ENCODE peak calls at places on chromosomes 7 and 10, in ten cellular contexts. U, G, D, C, W, N, R, Z, M and S are unnamed samples. For H3K36me3, the result is how much of the 10 kb centered on the place peaks cover.

GRCh38 chr7:113282875-113283274 is 164.5 kb upstream of the SMIM30 start:
- DNase-seq in U (no peak), G (no peak), D (no peak), C (no peak), W (no peak), N (no peak), R (no peak), Z (no peak), M (no peak), S (no peak)

GRCh38 chr10:26486304-26486703 is 48.2 kb downstream of the APBB1IP start:
- DNase-seq in U (no peak), G (peak), D (peak), C (no peak), W (no peak), N (no peak), R (no peak), Z (no peak), M (peak), S (no peak)

GRCh38 chr7:157011333-157012112 is 1.1 kb upstream of the MNX1 start:
- DNase-seq in U (no peak), G (no peak), D (no peak), C (no peak), W (peak), N (peak), R (no peak), Z (peak), M (no peak), S (no peak)

GRCh38 chr10:123559823-123560092 is 106.4 kb upstream of the GPR26 start:
- DNase-seq in U (no peak), G (no peak), D (no peak), C (no peak), W (no peak), N (no peak), R (no peak), Z (no peak), M (no peak), S (no peak)

GRCh38 chr7:100914879-100915442 is 19.3 kb upstream of the ACHE start:
- DNase-seq in U (no peak), G (no peak), D (no peak), C (no peak), W (no peak), N (no peak), R (no peak), Z (no peak), M (no peak), S (no peak)

GRCh38 chr10:101932182-101932581 is 88.6 kb upstream of the KCNIP2 start:
- DNase-seq in U (no peak), G (no peak), D (no peak), C (no peak), W (no peak), N (no peak), R (no peak), Z (no peak), M (no peak), S (no peak)

GRCh38 chr7:106071999-106072714 is 40.0 kb downstream of the SYPL1 start:
- DNase-seq in U (no peak), G (no peak), D (peak), C (peak), W (peak), N (no peak), R (no peak), Z (peak), M (no peak), S (no peak)

GRCh38 chr7:5701085-5701914 is 80.2 kb downstream of the RNF216 start:
- DNase-seq in U (no peak), G (no peak), D (no peak), C (no peak), W (no peak), N (no peak), R (no peak), Z (no peak), M (peak), S (no peak)

GRCh38 chr7:80428161-80429054 is 83.5 kb downstream of the GNAT3 start:
- DNase-seq in U (no peak), G (peak), D (peak), C (peak), W (peak), N (peak), R (no peak), Z (no peak), M (peak), S (peak)

GRCh38 chr7:133016629-133017028 is 65.3 kb downstream of the CHCHD3 start:
- DNase-seq in U (no peak), G (no peak), D (no peak), C (no peak), W (no peak), N (no peak), R (no peak), Z (no peak), M (no peak), S (no peak)

GRCh38 chr7:45296748-45297147 is 139.2 kb downstream of the RAMP3 start:
- DNase-seq in U (no peak), G (no peak), D (no peak), C (no peak), W (no peak), N (no peak), R (no peak), Z (no peak), M (no peak), S (no peak)

GRCh38 chr10:132588301-132589013 is 50.9 kb downstream of the INPP5A start:
- DNase-seq in U (no peak), G (no peak), D (no peak), C (no peak), W (no peak), N (no peak), R (no peak), Z (no peak), M (no peak), S (peak)
- H3K27ac ChIP-seq in U (peak), G (no peak), D (peak), C (peak), W (no peak), N (no peak), R (no peak), Z (no peak), M (no peak), S (no peak)

DNA sequence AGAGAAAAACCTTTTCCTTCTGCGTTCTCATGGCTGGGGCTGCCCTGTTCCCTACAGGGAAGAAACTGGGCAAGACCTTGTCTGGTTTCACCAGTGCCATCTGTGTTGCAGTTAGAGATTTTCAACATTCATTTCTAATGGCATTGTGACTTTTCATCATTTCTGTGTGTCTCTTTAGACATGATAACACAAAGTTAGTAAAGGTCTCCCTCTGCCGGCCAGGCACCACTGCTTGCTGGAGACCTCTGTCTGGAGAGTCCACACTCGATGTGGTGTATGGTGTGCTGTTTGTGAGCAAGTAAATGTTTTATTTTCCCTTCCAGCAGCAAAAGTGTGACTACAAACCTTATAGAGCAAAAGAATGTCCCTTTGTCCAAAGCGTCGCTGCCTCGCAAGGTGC is 213.5 kb downstream of the PAXIP1 start:
- DNase-seq in U (no peak), G (no peak), D (peak), C (peak), W (no peak), N (peak), R (no peak), Z (peak), M (no peak), S (peak)
- TF ChIP-seq CTCF in U (no peak), G (no peak), D (peak), C (no peak), W (no peak), N (peak), R (no peak), Z (peak), M (no peak), S (no peak)

DNA sequence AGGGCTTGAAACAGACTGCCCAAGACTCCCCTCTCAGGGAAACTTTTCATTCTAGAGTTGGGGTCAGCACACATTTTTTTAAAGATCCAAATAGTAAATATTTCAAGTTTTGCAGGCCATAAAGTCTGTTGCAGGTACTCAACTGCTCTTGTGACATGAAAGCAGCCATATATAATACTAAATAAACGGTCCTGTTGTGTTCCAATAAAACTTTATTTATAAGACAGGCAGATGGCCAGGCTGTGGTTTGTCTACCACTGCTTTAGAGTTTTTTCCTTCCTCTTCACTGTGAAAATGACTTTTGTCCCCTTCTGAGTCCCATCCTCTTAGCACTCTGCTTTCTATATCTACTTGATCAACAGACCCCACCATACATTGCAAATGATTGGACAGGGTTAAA is 40.5 kb upstream of the TM9SF3 start:
- DNase-seq in U (no peak), G (no peak), D (no peak), C (no peak), W (no peak), N (no peak), R (no peak), Z (no peak), M (no peak), S (no peak)
- H3K36me3 ChIP-seq in U (under half), G (under half), D (under half), C (under half), W (under half), N (under half), R (under half), Z (under half), M (under half), S (under half)

GRCh38 chr10:124738441-124738840 is 5.7 kb downstream of the FAM53B start:
- DNase-seq in U (no peak), G (no peak), D (peak), C (no peak), W (no peak), N (no peak), R (no peak), Z (no peak), M (no peak), S (no peak)
- H3K27ac ChIP-seq in U (no peak), G (no peak), D (peak), C (no peak), W (no peak), N (no peak), R (no peak), Z (no peak), M (no peak), S (peak)

GRCh38 chr7:90749774-90750173 is 153.7 kb downstream of the CDK14 start:
- DNase-seq in U (no peak), G (peak), D (peak), C (peak), W (no peak), N (no peak), R (no peak), Z (no peak), M (peak), S (no peak)
- TF ChIP-seq CTCF in U (no peak), G (peak), D (peak), C (peak), W (no peak), N (peak), R (no peak), Z (no peak), M (peak), S (no peak)

GRCh38 chr7:753190-753589 is 26.1 kb upstream of the PRKAR1B start:
- DNase-seq in U (no peak), G (no peak), D (no peak), C (no peak), W (no peak), N (no peak), R (no peak), Z (no peak), M (no peak), S (no peak)

GRCh38 chr7:751826-752225 is 24.7 kb upstream of the PRKAR1B start:
- DNase-seq in U (no peak), G (no peak), D (no peak), C (no peak), W (no peak), N (no peak), R (no peak), Z (no peak), M (no peak), S (no peak)

GRCh38 chr7:756231-756927 is 29.3 kb upstream of the PRKAR1B start:
- DNase-seq in U (no peak), G (no peak), D (no peak), C (no peak), W (no peak), N (no peak), R (no peak), Z (no peak), M (no peak), S (no peak)

GRCh38 chr7:756928-757560 is 30.0 kb upstream of the PRKAR1B start:
- DNase-seq in U (no peak), G (no peak), D (no peak), C (no peak), W (no peak), N (no peak), R (no peak), Z (no peak), M (no peak), S (no peak)

DNA sequence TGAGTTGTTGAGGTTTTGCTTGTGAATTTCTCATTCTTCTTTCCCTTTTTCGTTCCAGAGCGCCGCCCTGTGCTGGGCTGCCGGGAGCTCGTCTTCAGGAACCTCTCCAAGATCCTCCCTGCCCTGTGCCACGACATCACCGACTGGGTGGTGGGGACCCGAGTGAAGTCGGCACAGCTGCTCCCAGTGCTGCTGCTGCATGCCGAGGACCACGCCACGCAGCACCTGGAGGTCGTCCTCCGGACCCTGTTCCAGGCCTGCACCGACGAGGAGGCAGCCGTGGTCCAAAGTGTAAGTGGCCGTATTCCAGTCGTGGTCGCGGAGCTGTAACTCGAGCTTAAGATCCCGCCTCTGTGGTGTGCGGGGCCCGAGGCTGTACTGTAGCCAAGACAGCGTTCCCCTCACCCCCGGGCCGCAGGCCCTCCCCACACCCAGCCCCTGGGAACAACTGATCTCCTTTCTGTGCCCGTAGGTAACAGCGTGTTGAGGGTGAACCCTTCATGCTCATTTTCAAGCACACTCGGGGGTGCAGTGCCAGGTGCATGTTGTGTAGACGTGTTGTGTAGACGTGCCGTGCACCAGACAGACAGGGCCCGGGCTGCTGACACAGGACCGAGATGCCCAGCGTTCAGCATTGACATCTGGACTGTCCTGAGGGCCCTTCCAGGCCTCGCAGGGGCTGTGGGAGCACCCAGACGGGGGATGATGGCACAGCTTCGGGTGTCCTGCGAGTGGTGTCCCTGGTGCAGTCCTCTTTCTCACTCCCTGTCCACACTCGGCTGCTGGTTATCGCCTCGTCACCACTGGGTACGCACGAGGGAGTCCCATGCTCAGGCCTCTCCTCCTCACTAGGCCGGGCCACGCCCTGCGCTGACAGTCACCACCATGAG is 27.7 kb upstream of the PRKAR1B start:
- DNase-seq in U (no peak), G (no peak), D (no peak), C (no peak), W (no peak), N (no peak), R (no peak), Z (no peak), M (no peak), S (no peak)
- H3K36me3 ChIP-seq in U (under half), G (under half), D (under half), C (under half), W (under half), N (under half), R (under half), Z (half or more), M (under half), S (under half)